ENCODE peak calls at places on chromosomes 1 and 21, in ten cellular contexts. One of them, this sample, is unnamed.

GRCh38 chr1:179287456-179287855 is 6.1 kb upstream of the SOAT1 start:
- DNase-seq in memory B cell: no peak
- DNase-seq in amniotic stem cell: no peak
- DNase-seq in AG09319: no peak
- DNase-seq in mesendoderm: no peak
- DNase-seq in lower lobe of right lung: no peak
- DNase-seq in Calu3: no peak
- DNase-seq in fibroblast of lung: no peak
- DNase-seq in GM12891: no peak
- DNase-seq in omental fat pad: no peak
- DNase-seq in this sample: no peak

GRCh38 chr21:44454747-44455523 is at the start of gene LRRC3:
- DNase-seq in memory B cell: peak
- DNase-seq in amniotic stem cell: peak
- DNase-seq in AG09319: peak
- DNase-seq in mesendoderm: peak
- DNase-seq in lower lobe of right lung: peak
- DNase-seq in Calu3: peak
- DNase-seq in fibroblast of lung: peak
- DNase-seq in GM12891: peak
- DNase-seq in omental fat pad: peak
- DNase-seq in this sample: peak

GRCh38 chr1:185017338-185017737 is 28.0 kb upstream of the RNF2 start:
- DNase-seq in memory B cell: no peak
- DNase-seq in amniotic stem cell: peak
- DNase-seq in AG09319: peak
- DNase-seq in mesendoderm: no peak
- DNase-seq in lower lobe of right lung: no peak
- DNase-seq in Calu3: peak
- DNase-seq in fibroblast of lung: peak
- DNase-seq in GM12891: no peak
- DNase-seq in omental fat pad: no peak
- DNase-seq in this sample: no peak

GRCh38 chr1:21764615-21765423 is 18.1 kb downstream of the USP48 start:
- DNase-seq in memory B cell: no peak
- DNase-seq in amniotic stem cell: peak
- DNase-seq in AG09319: peak
- DNase-seq in mesendoderm: peak
- DNase-seq in lower lobe of right lung: no peak
- DNase-seq in Calu3: peak
- DNase-seq in fibroblast of lung: peak
- DNase-seq in GM12891: no peak
- DNase-seq in omental fat pad: no peak
- DNase-seq in this sample: peak

GRCh38 chr1:86503477-86504129 is 34.9 kb downstream of the CLCA1 start:
- DNase-seq in memory B cell: no peak
- DNase-seq in amniotic stem cell: no peak
- DNase-seq in AG09319: no peak
- DNase-seq in mesendoderm: peak
- DNase-seq in lower lobe of right lung: peak
- DNase-seq in Calu3: no peak
- DNase-seq in fibroblast of lung: peak
- DNase-seq in GM12891: no peak
- DNase-seq in omental fat pad: no peak
- DNase-seq in this sample: peak

GRCh38 chr1:110007458-110007857 is 22.9 kb downstream of the AHCYL1 start:
- DNase-seq in memory B cell: no peak
- DNase-seq in amniotic stem cell: no peak
- DNase-seq in AG09319: no peak
- DNase-seq in mesendoderm: no peak
- DNase-seq in lower lobe of right lung: no peak
- DNase-seq in Calu3: no peak
- DNase-seq in fibroblast of lung: no peak
- DNase-seq in GM12891: no peak
- DNase-seq in omental fat pad: no peak
- DNase-seq in this sample: no peak

GRCh38 chr1:157090196-157090647 is 9.4 kb downstream of the ETV3L start:
- DNase-seq in memory B cell: peak
- DNase-seq in amniotic stem cell: peak
- DNase-seq in AG09319: peak
- DNase-seq in mesendoderm: peak
- DNase-seq in lower lobe of right lung: peak
- DNase-seq in Calu3: peak
- DNase-seq in fibroblast of lung: peak
- DNase-seq in GM12891: peak
- DNase-seq in omental fat pad: peak
- DNase-seq in this sample: peak

GRCh38 chr1:67058761-67059160 is 4.8 kb upstream of the SLC35D1 start:
- DNase-seq in memory B cell: no peak
- DNase-seq in amniotic stem cell: no peak
- DNase-seq in AG09319: no peak
- DNase-seq in mesendoderm: no peak
- DNase-seq in lower lobe of right lung: no peak
- DNase-seq in Calu3: no peak
- DNase-seq in fibroblast of lung: peak
- DNase-seq in GM12891: no peak
- DNase-seq in omental fat pad: no peak
- DNase-seq in this sample: no peak

GRCh38 chr1:115337633-115338456 is at the start of gene NGF:
- DNase-seq in memory B cell: no peak
- DNase-seq in amniotic stem cell: peak
- DNase-seq in AG09319: no peak
- DNase-seq in mesendoderm: peak
- DNase-seq in lower lobe of right lung: peak
- DNase-seq in Calu3: no peak
- DNase-seq in fibroblast of lung: peak
- DNase-seq in GM12891: no peak
- DNase-seq in omental fat pad: no peak
- DNase-seq in this sample: peak

GRCh38 chr1:114340906-114341698 is 169.9 kb downstream of the TRIM33 start:
- DNase-seq in memory B cell: no peak
- DNase-seq in amniotic stem cell: no peak
- DNase-seq in AG09319: no peak
- DNase-seq in mesendoderm: no peak
- DNase-seq in lower lobe of right lung: no peak
- DNase-seq in Calu3: no peak
- DNase-seq in fibroblast of lung: no peak
- DNase-seq in GM12891: no peak
- DNase-seq in omental fat pad: no peak
- DNase-seq in this sample: no peak

GRCh38 chr1:20187103-20187812 is 940 bp upstream of the PLA2G2C start:
- DNase-seq in memory B cell: no peak
- DNase-seq in amniotic stem cell: no peak
- DNase-seq in AG09319: no peak
- DNase-seq in mesendoderm: no peak
- DNase-seq in lower lobe of right lung: peak
- DNase-seq in Calu3: no peak
- DNase-seq in fibroblast of lung: no peak
- DNase-seq in GM12891: no peak
- DNase-seq in omental fat pad: no peak
- DNase-seq in this sample: no peak

GRCh38 chr21:38140192-38140905 is 116.4 kb upstream of the KCNJ15 start:
- DNase-seq in memory B cell: no peak
- DNase-seq in amniotic stem cell: no peak
- DNase-seq in AG09319: no peak
- DNase-seq in mesendoderm: no peak
- DNase-seq in lower lobe of right lung: peak
- DNase-seq in Calu3: no peak
- DNase-seq in fibroblast of lung: peak
- DNase-seq in GM12891: no peak
- DNase-seq in omental fat pad: peak
- DNase-seq in this sample: no peak

GRCh38 chr1:154353460-154353904 is 28.2 kb downstream of the ATP8B2 start:
- DNase-seq in memory B cell: no peak
- DNase-seq in amniotic stem cell: peak
- DNase-seq in AG09319: no peak
- DNase-seq in mesendoderm: peak
- DNase-seq in lower lobe of right lung: no peak
- DNase-seq in Calu3: peak
- DNase-seq in fibroblast of lung: peak
- DNase-seq in GM12891: no peak
- DNase-seq in omental fat pad: no peak
- DNase-seq in this sample: peak

GRCh38 chr21:43864313-43864805 is 664 bp upstream of the AGPAT3 start:
- DNase-seq in memory B cell: no peak
- DNase-seq in amniotic stem cell: no peak
- DNase-seq in AG09319: peak
- DNase-seq in mesendoderm: peak
- DNase-seq in lower lobe of right lung: peak
- DNase-seq in Calu3: peak
- DNase-seq in fibroblast of lung: peak
- DNase-seq in GM12891: peak
- DNase-seq in omental fat pad: no peak
- DNase-seq in this sample: peak

GRCh38 chr1:116916002-116916401 is 6.3 kb downstream of the PTGFRN start:
- DNase-seq in memory B cell: no peak
- DNase-seq in amniotic stem cell: no peak
- DNase-seq in AG09319: no peak
- DNase-seq in mesendoderm: no peak
- DNase-seq in lower lobe of right lung: no peak
- DNase-seq in Calu3: no peak
- DNase-seq in fibroblast of lung: no peak
- DNase-seq in GM12891: no peak
- DNase-seq in omental fat pad: no peak
- DNase-seq in this sample: no peak

GRCh38 chr1:21012937-21013336 is 163.8 kb downstream of the EIF4G3 start:
- DNase-seq in memory B cell: no peak
- DNase-seq in amniotic stem cell: no peak
- DNase-seq in AG09319: peak
- DNase-seq in mesendoderm: peak
- DNase-seq in lower lobe of right lung: no peak
- DNase-seq in Calu3: no peak
- DNase-seq in fibroblast of lung: peak
- DNase-seq in GM12891: no peak
- DNase-seq in omental fat pad: no peak
- DNase-seq in this sample: no peak

GRCh38 chr1:225603538-225604354 is 49.2 kb downstream of the ENAH start:
- DNase-seq in memory B cell: no peak
- DNase-seq in amniotic stem cell: no peak
- DNase-seq in AG09319: no peak
- DNase-seq in mesendoderm: no peak
- DNase-seq in lower lobe of right lung: no peak
- DNase-seq in Calu3: peak
- DNase-seq in fibroblast of lung: peak
- DNase-seq in GM12891: no peak
- DNase-seq in omental fat pad: no peak
- DNase-seq in this sample: no peak

GRCh38 chr1:92831368-92831761 is 475 bp upstream of the RPL5 start:
- DNase-seq in memory B cell: no peak
- DNase-seq in amniotic stem cell: no peak
- DNase-seq in AG09319: no peak
- DNase-seq in mesendoderm: peak
- DNase-seq in lower lobe of right lung: no peak
- DNase-seq in Calu3: no peak
- DNase-seq in fibroblast of lung: no peak
- DNase-seq in GM12891: no peak
- DNase-seq in omental fat pad: no peak
- DNase-seq in this sample: no peak

GRCh38 chr1:215957692-215958091 is 390.6 kb downstream of the KCTD3 start:
- DNase-seq in memory B cell: no peak
- DNase-seq in amniotic stem cell: no peak
- DNase-seq in AG09319: no peak
- DNase-seq in mesendoderm: no peak
- DNase-seq in lower lobe of right lung: no peak
- DNase-seq in Calu3: no peak
- DNase-seq in fibroblast of lung: peak
- DNase-seq in GM12891: no peak
- DNase-seq in omental fat pad: no peak
- DNase-seq in this sample: no peak

GRCh38 chr1:26710811-26711210 is 15.0 kb downstream of the ARID1A start:
- DNase-seq in memory B cell: no peak
- DNase-seq in amniotic stem cell: no peak
- DNase-seq in AG09319: no peak
- DNase-seq in mesendoderm: no peak
- DNase-seq in lower lobe of right lung: no peak
- DNase-seq in Calu3: no peak
- DNase-seq in fibroblast of lung: no peak
- DNase-seq in GM12891: no peak
- DNase-seq in omental fat pad: no peak
- DNase-seq in this sample: no peak

GRCh38 chr1:218250492-218250891 is 34.6 kb upstream of the RRP15 start:
- DNase-seq in memory B cell: no peak
- DNase-seq in amniotic stem cell: no peak
- DNase-seq in AG09319: no peak
- DNase-seq in mesendoderm: peak
- DNase-seq in lower lobe of right lung: no peak
- DNase-seq in Calu3: no peak
- DNase-seq in fibroblast of lung: no peak
- DNase-seq in GM12891: no peak
- DNase-seq in omental fat pad: no peak
- DNase-seq in this sample: no peak

GRCh38 chr21:14741237-14741636 is 195.1 kb upstream of the SAMSN1 start:
- DNase-seq in memory B cell: no peak
- DNase-seq in amniotic stem cell: no peak
- DNase-seq in AG09319: no peak
- DNase-seq in mesendoderm: peak
- DNase-seq in lower lobe of right lung: no peak
- DNase-seq in Calu3: peak
- DNase-seq in fibroblast of lung: no peak
- DNase-seq in GM12891: no peak
- DNase-seq in omental fat pad: no peak
- DNase-seq in this sample: no peak

GRCh38 chr1:1287288-1288110 is 7.3 kb downstream of the SCNN1D start:
- DNase-seq in memory B cell: no peak
- DNase-seq in amniotic stem cell: no peak
- DNase-seq in AG09319: no peak
- DNase-seq in mesendoderm: no peak
- DNase-seq in lower lobe of right lung: peak
- DNase-seq in Calu3: no peak
- DNase-seq in fibroblast of lung: no peak
- DNase-seq in GM12891: no peak
- DNase-seq in omental fat pad: no peak
- DNase-seq in this sample: no peak

GRCh38 chr1:31502926-31503511 is 73.3 kb upstream of the TINAGL1 start:
- DNase-seq in memory B cell: no peak
- DNase-seq in amniotic stem cell: no peak
- DNase-seq in AG09319: no peak
- DNase-seq in mesendoderm: peak
- DNase-seq in lower lobe of right lung: no peak
- DNase-seq in Calu3: no peak
- DNase-seq in fibroblast of lung: no peak
- DNase-seq in GM12891: no peak
- DNase-seq in omental fat pad: no peak
- DNase-seq in this sample: no peak

GRCh38 chr1:163066168-163066567 is 3.0 kb upstream of the RGS4 start:
- DNase-seq in memory B cell: no peak
- DNase-seq in amniotic stem cell: no peak
- DNase-seq in AG09319: no peak
- DNase-seq in mesendoderm: no peak
- DNase-seq in lower lobe of right lung: no peak
- DNase-seq in Calu3: no peak
- DNase-seq in fibroblast of lung: no peak
- DNase-seq in GM12891: no peak
- DNase-seq in omental fat pad: no peak
- DNase-seq in this sample: no peak

GRCh38 chr1:91885331-91885715 is 628 bp downstream of the TGFBR3 start:
- DNase-seq in memory B cell: peak
- DNase-seq in amniotic stem cell: no peak
- DNase-seq in AG09319: no peak
- DNase-seq in mesendoderm: no peak
- DNase-seq in lower lobe of right lung: peak
- DNase-seq in Calu3: peak
- DNase-seq in fibroblast of lung: no peak
- DNase-seq in GM12891: peak
- DNase-seq in omental fat pad: no peak
- DNase-seq in this sample: peak

GRCh38 chr21:19547951-19548635 is 1144.5 kb upstream of the TMPRSS15 start:
- DNase-seq in memory B cell: no peak
- DNase-seq in amniotic stem cell: no peak
- DNase-seq in AG09319: no peak
- DNase-seq in mesendoderm: no peak
- DNase-seq in lower lobe of right lung: no peak
- DNase-seq in Calu3: no peak
- DNase-seq in fibroblast of lung: no peak
- DNase-seq in GM12891: no peak
- DNase-seq in omental fat pad: no peak
- DNase-seq in this sample: no peak

GRCh38 chr1:229550812-229551567 is 7.5 kb downstream of the ABCB10 start:
- DNase-seq in memory B cell: no peak
- DNase-seq in amniotic stem cell: no peak
- DNase-seq in AG09319: no peak
- DNase-seq in mesendoderm: no peak
- DNase-seq in lower lobe of right lung: no peak
- DNase-seq in Calu3: no peak
- DNase-seq in fibroblast of lung: no peak
- DNase-seq in GM12891: no peak
- DNase-seq in omental fat pad: no peak
- DNase-seq in this sample: no peak

This sample was measured in testis.